ENCODE peak calls at places on chromosomes 1 and 21, in four cellular contexts. C is K562, K is H1, V is HepG2. E is an unnamed sample.

GRCh38 chr1:28087614-28088167 is 719 bp downstream of the EYA3 start:
- DNase-seq in C (no peak), K (no peak), V (peak; percentile 18), E (peak; percentile 28)

GRCh38 chr1:212791676-212792395 is at the start of the genes NSL1 and TATDN3:
- DNase-seq in C (peak; percentile 77), K (peak; percentile 75), V (peak; percentile 93), E (peak; percentile 96)

GRCh38 chr1:89799495-89799894 is 21.3 kb upstream of the LRRC8D start:
- DNase-seq in C (no peak), K (no peak), V (no peak), E (no peak)

GRCh38 chr1:221669441-221669840 is 72.4 kb downstream of the DUSP10 start:
- DNase-seq in C (no peak), K (no peak), V (no peak), E (peak; percentile 8)

GRCh38 chr1:28986296-28986910 is 72.0 kb downstream of the EPB41 start:
- DNase-seq in C (no peak), K (no peak), V (no peak), E (no peak)

GRCh38 chr1:206754011-206754410 is 16.6 kb upstream of the IL19 start:
- DNase-seq in C (no peak), K (no peak), V (no peak), E (no peak)

GRCh38 chr1:227317541-227318002 is 720 bp downstream of the CDC42BPA start:
- DNase-seq in C (peak; percentile 57), K (peak; percentile 17), V (peak; percentile 44), E (peak; percentile 77)

GRCh38 chr21:25888711-25889110 is 153.9 kb downstream of the GABPA start:
- DNase-seq in C (no peak), K (no peak), V (no peak), E (no peak)

GRCh38 chr1:51344602-51345299 is 14.4 kb upstream of the TTC39A start:
- DNase-seq in C (peak; percentile 89), K (no peak), V (no peak), E (peak; percentile 33)

GRCh38 chr1:7886346-7886745 is 33.5 kb upstream of the UTS2 start:
- DNase-seq in C (no peak), K (no peak), V (no peak), E (no peak)

GRCh38 chr1:177913762-177914540 is 55.9 kb downstream of the SEC16B start:
- DNase-seq in C (no peak), K (no peak), V (peak; percentile 17), E (peak; percentile 50)

GRCh38 chr1:65772607-65773006 is 20.1 kb upstream of the PDE4B start:
- DNase-seq in C (no peak), K (no peak), V (no peak), E (no peak)

GRCh38 chr1:6410248-6410893 is 9.3 kb downstream of the HES2 start:
- DNase-seq in C (no peak), K (no peak), V (peak; percentile 39), E (no peak)

GRCh38 chr1:231387770-231388669 is 34.1 kb downstream of the EGLN1 start:
- DNase-seq in C (no peak), K (no peak), V (no peak), E (no peak)

GRCh38 chr1:90924982-90925381 is 96.9 kb downstream of the ZNF644 start:
- DNase-seq in C (no peak), K (peak; percentile 46), V (no peak), E (no peak)

GRCh38 chr1:42239555-42239954 is 75.0 kb upstream of the GUCA2A start:
- DNase-seq in C (no peak), K (no peak), V (no peak), E (no peak)

GRCh38 chr1:42239041-42239440 is 74.5 kb upstream of the GUCA2A start:
- DNase-seq in C (no peak), K (no peak), V (no peak), E (no peak)

DNA sequence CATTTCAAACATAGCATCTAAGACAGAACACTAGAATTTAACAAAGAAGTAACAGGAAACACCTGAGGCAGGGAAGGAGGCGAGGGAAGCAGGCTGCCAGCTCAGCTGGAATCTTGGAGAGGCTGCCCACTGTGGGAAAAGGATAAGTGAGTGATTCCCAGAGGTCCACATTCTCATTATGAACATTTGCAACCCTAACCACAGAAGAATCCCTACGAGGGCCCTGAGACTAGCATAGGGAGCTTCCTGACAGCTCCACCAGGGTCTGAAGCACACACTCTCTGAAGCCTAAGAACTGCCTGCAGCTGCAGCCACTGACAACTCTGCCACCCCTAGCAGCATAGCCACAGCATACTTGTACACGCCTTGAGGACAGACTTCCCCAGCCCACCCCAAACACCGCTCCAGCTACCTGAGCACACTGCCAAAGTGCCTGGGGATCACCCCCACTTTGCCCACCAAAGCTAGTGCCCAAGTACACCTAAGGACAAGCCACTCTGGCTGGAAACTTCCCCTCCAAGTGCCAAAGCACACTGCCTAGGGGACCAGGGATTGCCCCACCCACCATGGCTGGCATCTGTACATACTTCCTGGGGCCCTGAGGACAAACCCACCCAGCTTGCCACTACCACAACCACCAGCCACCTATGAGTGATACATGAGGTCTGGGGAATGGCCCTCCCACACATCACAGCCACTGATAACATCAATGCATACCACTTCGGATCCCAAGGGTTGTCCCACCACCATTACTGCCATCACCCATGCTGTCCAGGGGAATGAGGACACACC is 76.6 kb upstream of the GUCA2A start:
- DNase-seq in C (no peak), K (no peak), V (no peak), E (no peak)
- TF ChIP-seq JUND in C (no peak), K (no peak), V (no peak), E (no peak)

GRCh38 chr1:109950509-109950908 is 34.1 kb upstream of the AHCYL1 start:
- DNase-seq in C (no peak), K (no peak), V (no peak), E (no peak)
- TF ChIP-seq JUND in C (no peak), K (no peak), V (no peak), E (no peak)

GRCh38 chr1:159015440-159015909 is 5.8 kb downstream of the IFI16 start:
- DNase-seq in C (no peak), K (no peak), V (no peak), E (no peak)
- TF ChIP-seq JUND in C (peak; percentile 92), K (peak; percentile 9), V (no peak), E (no peak)

GRCh38 chr1:53651356-53651755 is 87.6 kb downstream of the GLIS1 start:
- DNase-seq in C (no peak), K (no peak), V (no peak), E (no peak)

GRCh38 chr1:53653631-53654030 is 85.3 kb downstream of the GLIS1 start:
- DNase-seq in C (peak; percentile 41), K (no peak), V (no peak), E (no peak)

GRCh38 chr1:53654216-53655210 is 84.5 kb downstream of the GLIS1 start:
- DNase-seq in C (no peak), K (no peak), V (no peak), E (no peak)

GRCh38 chr1:53652441-53653199 is 86.3 kb downstream of the GLIS1 start:
- DNase-seq in C (no peak), K (no peak), V (no peak), E (no peak)

GRCh38 chr1:53653200-53653575 is 85.8 kb downstream of the GLIS1 start:
- DNase-seq in C (no peak), K (no peak), V (no peak), E (no peak)
- TF ChIP-seq JUND in C (no peak), K (no peak), V (no peak), E (no peak)

GRCh38 chr1:208025036-208025435 is 114.1 kb upstream of the CD34 start:
- DNase-seq in C (no peak), K (no peak), V (no peak), E (no peak)
- TF ChIP-seq JUND in C (no peak), K (no peak), V (no peak), E (no peak)

GRCh38 chr1:173195596-173196088 is 11.5 kb downstream of the TNFSF4 start:
- DNase-seq in C (no peak), K (no peak), V (no peak), E (no peak)
- TF ChIP-seq JUND in C (no peak), K (no peak), V (no peak), E (no peak)

GRCh38 chr1:198447468-198447867 is 93.0 kb downstream of the ATP6V1G3 start:
- DNase-seq in C (no peak), K (no peak), V (no peak), E (no peak)

GRCh38 chr1:198449727-198450433 is 90.6 kb downstream of the ATP6V1G3 start:
- DNase-seq in C (no peak), K (no peak), V (no peak), E (no peak)

GRCh38 chr1:198449281-198449680 is 91.2 kb downstream of the ATP6V1G3 start:
- DNase-seq in C (no peak), K (no peak), V (no peak), E (no peak)

GRCh38 chr1:198443374-198444233 is 96.9 kb downstream of the ATP6V1G3 start:
- DNase-seq in C (no peak), K (no peak), V (peak; percentile 48), E (peak; percentile 16)

GRCh38 chr1:198444792-198445191 is 95.7 kb downstream of the ATP6V1G3 start:
- DNase-seq in C (no peak), K (no peak), V (no peak), E (no peak)
- TF ChIP-seq JUND in C (no peak), K (no peak), V (no peak), E (no peak)

GRCh38 chr1:201346337-201346939 is 31.0 kb downstream of the TNNT2 start:
- DNase-seq in C (peak; percentile 60), K (no peak), V (peak; percentile 23), E (peak; percentile 89)
- TF ChIP-seq JUND in C (no peak), K (no peak), V (no peak), E (no peak)

E was measured in T47D.